ENCODE peak calls at places on chromosomes 13 and 19, in eight cellular contexts. Y is A549; I is right lobe of liver; J is CD8-positive, alpha-beta T cell; F is aorta; T is CD4-positive, CD25-positive, alpha-beta regulatory T cell; C is GM12878; X is colonic mucosa. K is an unnamed sample.

GRCh38 chr13:112972867-112973576 is 4.0 kb downstream of the MCF2L start:
- DNase-seq in X (no peak), F (peak), C (no peak), J (no peak), Y (no peak), I (no peak), T (no peak), K (no peak)

GRCh38 chr13:97411894-97412460 is 22.0 kb upstream of the RAP2A start:
- DNase-seq in F (no peak), J (no peak), T (no peak), C (no peak), X (no peak), Y (no peak), I (no peak), K (no peak)

GRCh38 chr19:48255376-48256303 is at the start of gene CARD8:
- DNase-seq in J (peak), X (peak), C (peak), F (peak), T (peak), Y (peak), I (peak), K (peak)

GRCh38 chr19:676343-677105 is at the start of gene FSTL3:
- DNase-seq in Y (peak), T (no peak), X (no peak), I (no peak), J (peak), F (peak), C (no peak), K (peak)

GRCh38 chr13:20702945-20703784 is at the start of gene IL17D:
- DNase-seq in Y (no peak), F (peak), I (no peak), T (peak), C (no peak), J (peak), X (peak), K (no peak)

GRCh38 chr19:53157601-53158000 is 1.3 kb downstream of the ZNF347 start:
- DNase-seq in C (no peak), Y (no peak), I (no peak), J (no peak), F (no peak), T (no peak), X (no peak), K (peak)

GRCh38 chr13:68713394-68713793 is 1394.2 kb upstream of the ATXN8OS start:
- DNase-seq in C (no peak), F (no peak), T (no peak), I (no peak), Y (no peak), J (no peak), X (no peak), K (no peak)

GRCh38 chr13:97058417-97058816 is 64.1 kb upstream of the OXGR1 start:
- DNase-seq in X (no peak), Y (no peak), T (no peak), C (no peak), F (no peak), I (no peak), J (no peak), K (peak)

GRCh38 chr19:8194528-8195275 is 14.5 kb upstream of the CERS4 start:
- DNase-seq in I (peak), F (no peak), T (peak), C (no peak), Y (no peak), X (peak), J (peak), K (no peak)

GRCh38 chr19:51698296-51698695 is 5.2 kb downstream of the SPACA6 start:
- DNase-seq in T (no peak), X (no peak), I (no peak), Y (no peak), J (no peak), F (no peak), C (no peak), K (no peak)

GRCh38 chr19:1279782-1280341 is 4.5 kb downstream of the FAM174C start:
- DNase-seq in F (peak), T (peak), X (peak), J (peak), Y (no peak), I (peak), C (no peak), K (peak)

GRCh38 chr13:50684366-50684765 is 159.1 kb downstream of the DLEU7 start:
- DNase-seq in F (no peak), T (no peak), C (no peak), I (peak), J (no peak), Y (no peak), X (no peak), K (no peak)

GRCh38 chr19:58021541-58022282 is 12.1 kb upstream of the ZSCAN1 start:
- DNase-seq in Y (peak), I (no peak), C (no peak), X (peak), T (peak), F (peak), J (peak), K (peak)

GRCh38 chr13:47334173-47334572 is 437.3 kb upstream of the HTR2A start:
- DNase-seq in I (no peak), C (no peak), T (no peak), J (no peak), Y (no peak), F (no peak), X (no peak), K (peak)

GRCh38 chr19:3494051-3494450 is 6.4 kb downstream of the DOHH start:
- DNase-seq in I (no peak), J (peak), T (peak), X (no peak), Y (peak), C (no peak), F (no peak), K (no peak)

GRCh38 chr19:1700733-1701663 is 48.6 kb upstream of the TCF3 start:
- DNase-seq in X (no peak), J (no peak), Y (no peak), F (no peak), T (no peak), I (no peak), C (no peak), K (no peak)

GRCh38 chr13:98143157-98143553 is 261 bp downstream of the FARP1 start:
- DNase-seq in I (no peak), C (no peak), X (no peak), T (no peak), J (no peak), Y (peak), F (peak), K (no peak)

GRCh38 chr13:20353973-20354372 is 121.9 kb upstream of the GJB6 start:
- DNase-seq in I (no peak), Y (no peak), T (peak), X (no peak), J (no peak), C (no peak), F (no peak), K (peak)

GRCh38 chr13:39779337-39780270 is 124.1 kb downstream of the COG6 start:
- DNase-seq in Y (no peak), T (peak), J (peak), X (no peak), I (no peak), C (no peak), F (no peak), K (no peak)

GRCh38 chr13:110227864-110228643 is 78.9 kb downstream of the COL4A1 start:
- DNase-seq in Y (no peak), T (no peak), F (no peak), I (no peak), J (no peak), X (no peak), C (no peak), K (no peak)

GRCh38 chr19:34336781-34337271 is 28.2 kb upstream of the GPI start:
- DNase-seq in T (peak), X (no peak), Y (peak), I (no peak), C (no peak), J (peak), F (no peak), K (no peak)

GRCh38 chr13:79225487-79226232 is 180.4 kb downstream of the RBM26 start:
- DNase-seq in Y (no peak), I (no peak), J (no peak), C (no peak), T (no peak), F (no peak), X (no peak), K (no peak)

GRCh38 chr19:53958168-53958571 is 4.6 kb upstream of the CACNG8 start:
- DNase-seq in T (no peak), I (no peak), J (no peak), C (no peak), Y (no peak), F (no peak), X (no peak), K (no peak)

GRCh38 chr19:54035215-54036178 is 28.2 kb downstream of the VSTM1 start:
- DNase-seq in T (no peak), Y (no peak), F (no peak), J (no peak), X (no peak), C (no peak), I (no peak), K (peak)

GRCh38 chr13:63972328-63972727 is 2556.7 kb upstream of the PCDH20 start:
- DNase-seq in J (no peak), C (no peak), T (no peak), F (no peak), I (no peak), Y (no peak), X (no peak), K (no peak)

GRCh38 chr19:12838893-12839656 is 760 bp downstream of the MAST1 start:
- DNase-seq in C (no peak), T (peak), J (peak), X (no peak), F (no peak), Y (no peak), I (no peak), K (no peak)

GRCh38 chr13:48144413-48145035 is 49.6 kb upstream of the MED4 start:
- DNase-seq in I (no peak), F (no peak), C (no peak), T (peak), X (no peak), J (peak), Y (no peak), K (no peak)

GRCh38 chr13:94345374-94346195 is 133.9 kb downstream of the DCT start:
- DNase-seq in X (no peak), I (no peak), F (no peak), T (peak), Y (no peak), J (no peak), C (no peak), K (peak)

GRCh38 chr19:3585301-3586123 is at the start of gene GIPC3:
- DNase-seq in X (no peak), T (no peak), C (no peak), I (no peak), Y (no peak), F (no peak), J (no peak), K (no peak)

GRCh38 chr19:23949611-23950010 is 34.9 kb downstream of the ZNF726 start:
- DNase-seq in F (no peak), C (no peak), X (no peak), J (no peak), Y (no peak), T (no peak), I (no peak), K (peak)

GRCh38 chr19:53947624-53948023 is 15.1 kb upstream of the CACNG8 start:
- DNase-seq in X (no peak), J (no peak), C (no peak), I (no peak), F (peak), T (no peak), Y (peak), K (no peak)

GRCh38 chr19:37931941-37932655 is 25.1 kb downstream of the SIPA1L3 start:
- DNase-seq in T (no peak), Y (peak), X (peak), J (no peak), C (no peak), I (peak), F (peak), K (peak)

GRCh38 chr19:29561601-29562000 is 35.8 kb downstream of the VSTM2B start:
- DNase-seq in J (no peak), F (no peak), X (no peak), T (no peak), Y (no peak), C (no peak), I (no peak), K (no peak)

GRCh38 chr19:29563688-29564087 is 37.9 kb downstream of the VSTM2B start:
- DNase-seq in J (no peak), C (no peak), X (no peak), I (no peak), Y (no peak), F (no peak), T (no peak), K (no peak)

GRCh38 chr19:29564574-29565005 is 38.8 kb downstream of the VSTM2B start:
- DNase-seq in I (no peak), X (no peak), F (no peak), J (no peak), Y (no peak), T (no peak), C (no peak), K (no peak)

GRCh38 chr19:29560313-29561075 is 34.7 kb downstream of the VSTM2B start:
- DNase-seq in I (no peak), J (no peak), Y (no peak), F (no peak), X (no peak), C (no peak), T (no peak), K (no peak)

DNA sequence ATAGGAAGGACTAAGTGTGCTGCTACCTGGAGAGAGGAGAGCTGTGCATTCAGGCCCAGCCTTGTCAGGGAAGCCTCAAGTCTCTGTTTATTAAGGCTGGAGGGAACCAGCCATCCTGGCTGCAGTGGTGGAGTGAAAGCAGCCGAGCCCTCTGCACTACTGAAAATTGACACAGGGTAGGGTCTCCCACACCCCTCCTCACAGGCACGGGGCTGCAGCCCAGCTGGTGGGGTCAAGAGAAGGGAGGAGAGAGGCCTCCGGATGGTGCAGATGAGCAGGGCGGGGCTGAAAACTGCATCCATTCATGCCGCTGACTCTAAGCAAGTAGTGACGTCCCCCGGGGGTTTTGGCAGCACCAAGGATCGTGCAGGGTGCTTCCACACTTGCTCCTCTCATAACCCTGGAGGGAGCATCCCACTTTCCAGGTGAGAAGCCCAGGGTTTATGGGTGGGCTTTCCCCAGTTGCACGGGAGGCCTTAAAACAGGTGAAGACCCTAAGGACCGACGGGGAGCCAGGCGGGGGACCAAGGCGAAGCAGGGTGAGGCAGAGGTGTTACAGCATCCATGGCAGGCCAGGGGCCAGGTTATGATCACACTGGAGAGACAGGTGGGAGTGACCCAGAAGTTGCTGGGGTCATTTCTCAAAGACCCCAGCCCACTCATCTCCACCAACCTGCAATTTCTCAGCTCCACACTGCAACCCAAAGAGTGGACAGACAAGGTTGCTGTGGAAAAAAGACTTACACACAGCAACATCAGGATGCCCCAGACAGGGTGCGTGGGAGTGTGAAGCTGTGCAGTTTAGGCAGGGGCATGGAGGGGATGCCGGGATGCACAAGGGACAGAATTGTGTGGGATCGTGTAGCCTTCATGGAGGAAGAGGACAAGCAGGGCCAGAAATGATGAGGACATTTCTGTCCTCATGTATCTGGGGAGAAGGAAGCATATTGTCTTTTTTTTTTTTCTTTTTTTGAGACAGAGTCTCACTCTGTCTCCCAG is 36.8 kb downstream of the VSTM2B start:
- DNase-seq in I (no peak), Y (no peak), C (no peak), F (no peak), J (no peak), X (no peak), T (no peak), K (no peak)
- H3K4me3 ChIP-seq in I (no peak), Y (no peak), C (no peak), F (no peak), J (no peak), X (no peak), T (no peak), K (no peak)

DNA sequence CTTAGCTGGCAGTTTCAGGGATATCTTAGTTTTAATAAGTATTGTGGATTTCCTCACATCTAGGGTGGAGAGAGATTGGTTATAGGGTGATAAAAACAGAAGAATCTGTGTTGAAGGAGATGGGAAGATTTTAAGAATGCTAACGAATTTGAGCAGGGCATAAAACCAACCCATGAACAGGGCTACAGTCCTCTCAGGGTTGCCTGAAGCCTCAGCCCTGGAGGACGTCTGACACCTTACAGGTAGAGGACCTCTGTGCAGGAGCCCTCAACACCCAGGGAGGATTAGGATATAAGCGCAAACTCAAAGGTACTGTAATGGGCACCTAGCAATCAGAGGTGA is 461 bp upstream of the WASF3 start:
- DNase-seq in J (no peak), Y (no peak), X (no peak), C (no peak), F (no peak), T (no peak), I (no peak), K (no peak)
- H3K4me3 ChIP-seq in J (no peak), Y (peak), X (no peak), C (no peak), F (peak), T (no peak), I (peak), K (peak)

DNA sequence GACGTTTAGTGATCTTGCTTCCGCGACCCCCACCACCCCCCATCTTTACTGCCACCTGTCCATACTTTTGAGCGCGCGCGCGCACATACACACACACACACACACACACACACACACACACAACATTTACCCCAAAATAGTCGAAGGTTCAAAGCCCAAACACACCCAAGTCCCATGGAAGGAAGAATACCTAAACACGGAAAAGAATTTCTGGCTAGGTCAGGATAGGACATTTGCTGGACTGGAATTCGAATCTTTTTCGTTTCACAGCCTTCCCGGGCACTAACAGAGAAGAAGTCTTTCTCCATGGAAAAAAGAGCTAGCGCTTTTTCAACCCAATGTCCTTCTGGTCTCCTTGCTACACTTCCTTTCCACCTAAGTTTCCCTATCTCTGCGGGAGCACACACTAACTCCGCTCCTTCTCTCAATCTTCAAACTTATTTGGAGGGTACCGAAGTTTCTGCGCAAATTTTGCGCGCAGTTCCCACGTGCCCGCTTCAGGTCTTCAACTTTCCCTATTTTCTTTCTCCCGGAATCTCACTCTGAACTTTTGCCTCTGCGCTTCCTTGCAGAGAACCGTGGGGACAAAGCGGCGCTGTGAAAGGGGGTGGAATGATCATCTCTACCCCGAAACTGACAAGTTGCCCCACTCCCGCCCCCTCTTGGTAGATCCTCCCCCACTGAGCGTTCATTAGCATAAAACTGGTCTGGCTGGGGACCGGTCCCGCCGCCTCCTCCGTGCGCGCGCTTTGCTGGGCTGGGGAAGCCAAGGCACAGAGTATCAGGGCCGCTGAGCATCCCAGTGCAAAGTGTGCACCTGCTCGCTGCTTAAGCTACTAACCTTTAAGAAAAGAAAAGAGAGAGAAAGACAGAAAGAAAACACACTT is 2.7 kb downstream of the DACH1 start:
- DNase-seq in C (no peak), Y (no peak), J (no peak), I (peak), F (peak), T (no peak), X (peak), K (no peak)
- H3K4me3 ChIP-seq in C (no peak), Y (peak), J (peak), I (peak), F (no peak), T (no peak), X (peak), K (peak)

GRCh38 chr19:16204005-16204294 is 6.2 kb downstream of the AP1M1 start:
- DNase-seq in J (no peak), Y (no peak), T (no peak), I (no peak), X (no peak), C (no peak), F (peak), K (no peak)

GRCh38 chr19:16207063-16207462 is 9.4 kb downstream of the AP1M1 start:
- DNase-seq in Y (no peak), F (peak), X (no peak), T (no peak), C (no peak), I (no peak), J (no peak), K (no peak)

GRCh38 chr19:16206637-16207036 is 8.9 kb downstream of the AP1M1 start:
- DNase-seq in X (no peak), F (peak), T (no peak), I (no peak), C (no peak), J (no peak), Y (no peak), K (no peak)

GRCh38 chr19:16206046-16206605 is 8.4 kb downstream of the AP1M1 start:
- DNase-seq in I (no peak), J (no peak), T (no peak), Y (no peak), C (no peak), X (no peak), F (peak), K (no peak)

DNA sequence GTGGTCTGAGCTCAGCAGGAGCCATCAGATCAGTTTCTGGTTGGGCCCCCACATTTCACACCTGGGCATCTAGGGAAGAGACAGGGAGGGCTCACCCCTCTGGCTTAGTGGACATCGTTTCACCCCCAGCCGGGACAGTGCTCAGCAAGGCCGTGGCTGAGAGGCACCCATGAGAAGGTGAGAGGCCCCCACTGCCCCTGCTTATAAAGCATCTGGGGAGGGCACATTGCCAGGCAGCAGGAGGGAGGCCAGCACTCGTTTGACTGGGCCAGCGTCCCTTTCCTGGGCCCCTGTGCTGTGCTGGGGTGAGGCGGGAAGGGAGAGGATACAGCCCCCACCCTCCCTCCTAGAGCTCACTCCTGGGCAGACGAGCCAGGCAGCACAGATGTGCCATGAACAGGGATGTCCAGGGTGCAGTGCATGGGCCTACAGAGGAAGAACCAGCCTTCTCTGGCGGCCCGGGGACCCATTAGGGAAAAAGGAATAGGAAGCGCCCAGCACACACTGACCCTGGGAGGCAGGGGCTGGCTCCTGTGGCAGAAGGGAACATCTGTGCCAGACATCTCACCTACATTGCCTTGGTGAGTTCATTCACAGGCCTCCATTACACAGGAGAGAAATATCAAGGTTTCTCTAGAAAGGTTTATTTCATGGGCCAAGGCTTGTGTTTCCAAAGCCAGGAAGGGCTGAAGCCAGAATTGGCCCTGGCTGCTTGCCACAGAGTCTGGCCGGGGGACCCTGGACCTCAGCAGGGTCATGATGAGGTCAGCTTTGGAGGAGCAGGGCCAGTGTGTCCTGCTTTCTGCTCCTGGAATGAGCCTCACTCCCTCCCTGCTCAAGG is 7.7 kb downstream of the AP1M1 start:
- DNase-seq in F (peak), Y (no peak), T (no peak), J (no peak), C (no peak), X (no peak), I (peak), K (no peak)
- H3K4me3 ChIP-seq in F (no peak), Y (no peak), T (no peak), J (no peak), C (no peak), X (no peak), I (no peak), K (no peak)

K was measured in foreskin fibroblast.